ENCODE peak calls at places on chromosomes 4 and X, in four cellular contexts. One of them, this sample, is unnamed.

GRCh38 chr4:110614173-110614948 is 8.5 kb downstream of the PITX2 start:
- DNase-seq in GM10248: no peak
- DNase-seq in cardiac muscle cell: no peak
- DNase-seq in mesothelial cell of epicardium: no peak
- DNase-seq in this sample: no peak

GRCh38 chr4:31575504-31575903 is 855.3 kb downstream of the PCDH7 start:
- DNase-seq in mesothelial cell of epicardium: no peak
- DNase-seq in cardiac muscle cell: no peak
- DNase-seq in GM10248: no peak
- DNase-seq in this sample: no peak

GRCh38 chrX:1649623-1650022 is 34.8 kb downstream of the ASMT start:
- DNase-seq in mesothelial cell of epicardium: no peak
- DNase-seq in cardiac muscle cell: no peak
- DNase-seq in GM10248: no peak
- DNase-seq in this sample: no peak

GRCh38 chrX:110987292-110987691 is 108.7 kb upstream of the PAK3 start:
- DNase-seq in cardiac muscle cell: peak; percentile 15
- DNase-seq in mesothelial cell of epicardium: no peak
- DNase-seq in GM10248: no peak
- DNase-seq in this sample: no peak

GRCh38 chr4:75046641-75047040 is 113.7 kb downstream of the PARM1 start:
- DNase-seq in mesothelial cell of epicardium: no peak
- DNase-seq in GM10248: no peak
- DNase-seq in cardiac muscle cell: no peak
- DNase-seq in this sample: no peak

GRCh38 chr4:158250321-158250720 is 40.0 kb downstream of the TMEM144 start:
- DNase-seq in GM10248: no peak
- DNase-seq in cardiac muscle cell: no peak
- DNase-seq in mesothelial cell of epicardium: no peak
- DNase-seq in this sample: no peak

GRCh38 chrX:129549124-129549523 is 9.1 kb downstream of the OCRL start:
- DNase-seq in mesothelial cell of epicardium: no peak
- DNase-seq in cardiac muscle cell: no peak
- DNase-seq in GM10248: no peak
- DNase-seq in this sample: no peak

GRCh38 chr4:6573986-6574746 is 823 bp upstream of the MAN2B2 start:
- DNase-seq in cardiac muscle cell: no peak
- DNase-seq in mesothelial cell of epicardium: no peak
- DNase-seq in GM10248: no peak
- DNase-seq in this sample: no peak

GRCh38 chr4:82138376-82138775 is 235.4 kb downstream of the HNRNPD start:
- DNase-seq in cardiac muscle cell: no peak
- DNase-seq in mesothelial cell of epicardium: no peak
- DNase-seq in GM10248: no peak
- DNase-seq in this sample: no peak

GRCh38 chr4:7333801-7334421 is 100.8 kb downstream of the PSAPL1 start:
- DNase-seq in GM10248: no peak
- DNase-seq in cardiac muscle cell: no peak
- DNase-seq in mesothelial cell of epicardium: no peak
- DNase-seq in this sample: no peak

GRCh38 chr4:180031330-180031729 is 2211.9 kb upstream of the TENM3 start:
- DNase-seq in mesothelial cell of epicardium: no peak
- DNase-seq in GM10248: no peak
- DNase-seq in cardiac muscle cell: no peak
- DNase-seq in this sample: no peak

GRCh38 chr4:139890810-139891209 is 225.2 kb downstream of the MGST2 start:
- DNase-seq in GM10248: no peak
- DNase-seq in cardiac muscle cell: no peak
- DNase-seq in mesothelial cell of epicardium: no peak
- DNase-seq in this sample: no peak

GRCh38 chr4:179867300-179867878 is 2375.8 kb upstream of the TENM3 start:
- DNase-seq in mesothelial cell of epicardium: peak; percentile 68
- DNase-seq in GM10248: peak; percentile 56
- DNase-seq in cardiac muscle cell: peak; percentile 80
- DNase-seq in this sample: no peak

GRCh38 chr4:14415146-14415545 is 587.1 kb upstream of the CPEB2 start:
- DNase-seq in GM10248: no peak
- DNase-seq in mesothelial cell of epicardium: no peak
- DNase-seq in cardiac muscle cell: peak; percentile 76
- DNase-seq in this sample: no peak

GRCh38 chr4:115944146-115944905 is 830.9 kb upstream of the NDST4 start:
- DNase-seq in mesothelial cell of epicardium: no peak
- DNase-seq in GM10248: no peak
- DNase-seq in cardiac muscle cell: no peak
- DNase-seq in this sample: no peak

GRCh38 chr4:112279882-112280315 is 5.8 kb downstream of the TIFA start:
- DNase-seq in GM10248: no peak
- DNase-seq in cardiac muscle cell: peak; percentile 23
- DNase-seq in mesothelial cell of epicardium: no peak
- DNase-seq in this sample: no peak

GRCh38 chr4:182975806-182976205 is 58.6 kb upstream of the DCTD start:
- DNase-seq in GM10248: no peak
- DNase-seq in mesothelial cell of epicardium: no peak
- DNase-seq in cardiac muscle cell: no peak
- DNase-seq in this sample: no peak

GRCh38 chr4:65670331-65671031 is at the start of gene EPHA5:
- DNase-seq in GM10248: peak; percentile 16
- DNase-seq in cardiac muscle cell: peak; percentile 86
- DNase-seq in mesothelial cell of epicardium: peak; percentile 82
- DNase-seq in this sample: no peak

GRCh38 chr4:140569307-140569638 is 512 bp upstream of the UCP1 start:
- DNase-seq in cardiac muscle cell: no peak
- DNase-seq in mesothelial cell of epicardium: no peak
- DNase-seq in GM10248: no peak
- DNase-seq in this sample: no peak

GRCh38 chrX:47573334-47574095 is 8.7 kb upstream of the TIMP1 start:
- DNase-seq in mesothelial cell of epicardium: peak; percentile 64
- DNase-seq in cardiac muscle cell: peak; percentile 75
- DNase-seq in GM10248: no peak
- DNase-seq in this sample: no peak

GRCh38 chrX:19193584-19193983 is 71.3 kb upstream of the ADGRG2 start:
- DNase-seq in GM10248: no peak
- DNase-seq in cardiac muscle cell: peak; percentile 3
- DNase-seq in mesothelial cell of epicardium: no peak
- DNase-seq in this sample: no peak

GRCh38 chr4:7691992-7692391 is 247.7 kb downstream of the AFAP1 start:
- DNase-seq in cardiac muscle cell: no peak
- DNase-seq in GM10248: no peak
- DNase-seq in mesothelial cell of epicardium: no peak
- DNase-seq in this sample: no peak

GRCh38 chr4:127249066-127249766 is 383.5 kb upstream of the INTU start:
- DNase-seq in mesothelial cell of epicardium: no peak
- DNase-seq in cardiac muscle cell: no peak
- DNase-seq in GM10248: no peak
- DNase-seq in this sample: no peak

GRCh38 chr4:170015285-170015684 is 10.9 kb downstream of the MFAP3L start:
- DNase-seq in cardiac muscle cell: no peak
- DNase-seq in GM10248: no peak
- DNase-seq in mesothelial cell of epicardium: no peak
- DNase-seq in this sample: no peak

GRCh38 chr4:63105839-63106238 is 1303.4 kb downstream of the TECRL start:
- DNase-seq in mesothelial cell of epicardium: no peak
- DNase-seq in cardiac muscle cell: no peak
- DNase-seq in GM10248: no peak
- DNase-seq in this sample: no peak

GRCh38 chr4:2786152-2786671 is 6.7 kb upstream of the SH3BP2 start:
- DNase-seq in GM10248: peak; percentile 69
- DNase-seq in mesothelial cell of epicardium: no peak
- DNase-seq in cardiac muscle cell: no peak
- DNase-seq in this sample: peak; percentile 47

GRCh38 chr4:22090655-22091350 is 142.2 kb upstream of the KCNIP4 start:
- DNase-seq in mesothelial cell of epicardium: no peak
- DNase-seq in GM10248: no peak
- DNase-seq in cardiac muscle cell: peak; percentile 31
- DNase-seq in this sample: no peak

GRCh38 chr4:4574792-4575191 is 32.9 kb upstream of the STX18 start:
- DNase-seq in cardiac muscle cell: no peak
- DNase-seq in mesothelial cell of epicardium: peak; percentile 60
- DNase-seq in GM10248: no peak
- DNase-seq in this sample: peak; percentile 57

GRCh38 chr4:93788712-93789111 is 39.8 kb upstream of the ATOH1 start:
- DNase-seq in cardiac muscle cell: peak; percentile 42
- DNase-seq in GM10248: peak; percentile 12
- DNase-seq in mesothelial cell of epicardium: no peak
- DNase-seq in this sample: no peak

GRCh38 chrX:112147206-112147605 is 64.6 kb upstream of the TRPC5 start:
- DNase-seq in cardiac muscle cell: peak; percentile 47
- DNase-seq in GM10248: no peak
- DNase-seq in mesothelial cell of epicardium: no peak
- DNase-seq in this sample: no peak

GRCh38 chrX:100512471-100512870 is 72.3 kb upstream of the TNMD start:
- DNase-seq in mesothelial cell of epicardium: no peak
- DNase-seq in GM10248: peak; percentile 24
- DNase-seq in cardiac muscle cell: peak; percentile 22
- DNase-seq in this sample: no peak

GRCh38 chrX:132171881-132172280 is 44.1 kb upstream of the FRMD7 start:
- DNase-seq in cardiac muscle cell: no peak
- DNase-seq in GM10248: no peak
- DNase-seq in mesothelial cell of epicardium: no peak
- DNase-seq in this sample: no peak

GRCh38 chrX:142089193-142089592 is 115.9 kb downstream of the MAGEC2 start:
- DNase-seq in cardiac muscle cell: peak; percentile 4
- DNase-seq in mesothelial cell of epicardium: no peak
- DNase-seq in GM10248: no peak
- DNase-seq in this sample: no peak

GRCh38 chr4:55381502-55381901 is 14.3 kb upstream of the TMEM165 start:
- DNase-seq in mesothelial cell of epicardium: no peak
- DNase-seq in cardiac muscle cell: no peak
- DNase-seq in GM10248: no peak
- DNase-seq in this sample: no peak

GRCh38 chrX:18884916-18885315 is 99.0 kb downstream of the PHKA2 start:
- DNase-seq in GM10248: no peak
- DNase-seq in mesothelial cell of epicardium: no peak
- DNase-seq in cardiac muscle cell: peak; percentile 24
- DNase-seq in this sample: no peak

DNA sequence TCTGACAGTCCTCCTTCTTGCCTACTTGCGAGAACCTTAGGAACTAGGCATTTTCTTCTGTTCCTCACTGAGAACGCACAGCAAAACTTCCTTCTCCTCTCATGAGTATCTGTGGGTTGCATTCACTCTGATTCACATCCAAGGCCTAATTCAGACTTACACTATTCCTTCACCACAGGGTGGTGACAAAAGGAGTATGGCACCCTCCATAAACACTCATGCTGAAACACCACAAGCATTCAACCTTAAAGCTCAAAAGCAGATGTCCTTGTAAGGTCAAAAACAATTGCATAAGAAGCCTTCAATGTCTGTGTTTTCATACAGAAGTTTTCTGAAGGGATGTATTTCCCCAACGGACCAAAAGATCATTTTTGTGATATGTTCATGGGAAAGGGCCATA is 147.3 kb downstream of the CORIN start:
- DNase-seq in mesothelial cell of epicardium: no peak
- DNase-seq in cardiac muscle cell: no peak
- DNase-seq in GM10248: no peak
- DNase-seq in this sample: no peak
- TF ChIP-seq CTCF in mesothelial cell of epicardium: no peak
- TF ChIP-seq CTCF in cardiac muscle cell: no peak
- TF ChIP-seq CTCF in GM10248: no peak
- TF ChIP-seq CTCF in this sample: no peak

DNA sequence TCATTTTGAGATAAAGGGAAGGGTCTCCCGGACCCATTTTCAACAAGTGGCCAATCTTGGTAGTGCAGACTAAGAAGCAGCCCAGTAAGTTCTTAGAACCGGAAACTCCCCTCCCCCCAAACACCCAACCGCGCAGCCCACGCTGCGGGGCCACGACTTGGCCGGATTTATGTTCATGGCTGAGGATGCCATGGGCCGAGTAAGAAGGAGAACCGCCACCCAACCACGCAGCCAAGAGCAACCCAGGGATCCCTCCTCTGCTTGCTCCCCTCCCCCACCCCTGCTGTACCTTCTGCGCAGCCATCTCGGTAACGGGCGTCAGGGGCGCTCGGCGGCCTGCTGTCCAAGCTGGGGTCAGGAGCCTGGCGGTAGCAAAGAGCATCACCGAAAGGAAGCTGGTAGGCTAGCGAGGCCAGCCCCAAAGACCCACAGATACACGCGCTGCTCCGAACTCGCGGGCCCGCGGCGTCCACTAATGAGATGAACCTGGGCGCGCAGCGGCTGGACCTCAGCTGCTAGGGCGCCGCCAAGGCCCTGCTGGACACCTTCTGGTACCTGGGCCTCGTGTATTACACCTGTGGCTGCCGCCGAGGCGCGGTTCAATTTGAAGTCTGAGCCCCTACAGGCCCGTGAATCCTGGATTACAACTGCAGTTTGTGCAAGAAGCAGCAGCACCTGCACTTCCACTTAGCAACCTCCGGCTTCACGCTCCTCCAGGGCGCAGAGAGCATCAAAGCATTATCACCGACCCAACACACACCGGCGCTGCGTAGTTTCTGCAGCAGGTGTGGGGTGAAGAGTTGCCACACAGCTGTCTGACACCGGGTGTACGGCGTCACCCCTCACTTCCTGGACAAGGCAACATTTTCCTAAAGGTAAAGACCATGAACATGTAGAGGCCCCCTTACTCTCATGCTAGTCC is 63.4 kb downstream of the NUDT10 start:
- DNase-seq in GM10248: no peak
- DNase-seq in cardiac muscle cell: peak; percentile 56
- DNase-seq in mesothelial cell of epicardium: no peak
- DNase-seq in this sample: no peak
- TF ChIP-seq CTCF in GM10248: no peak
- TF ChIP-seq CTCF in cardiac muscle cell: peak; percentile 7
- TF ChIP-seq CTCF in mesothelial cell of epicardium: peak; percentile 62
- TF ChIP-seq CTCF in this sample: no peak

DNA sequence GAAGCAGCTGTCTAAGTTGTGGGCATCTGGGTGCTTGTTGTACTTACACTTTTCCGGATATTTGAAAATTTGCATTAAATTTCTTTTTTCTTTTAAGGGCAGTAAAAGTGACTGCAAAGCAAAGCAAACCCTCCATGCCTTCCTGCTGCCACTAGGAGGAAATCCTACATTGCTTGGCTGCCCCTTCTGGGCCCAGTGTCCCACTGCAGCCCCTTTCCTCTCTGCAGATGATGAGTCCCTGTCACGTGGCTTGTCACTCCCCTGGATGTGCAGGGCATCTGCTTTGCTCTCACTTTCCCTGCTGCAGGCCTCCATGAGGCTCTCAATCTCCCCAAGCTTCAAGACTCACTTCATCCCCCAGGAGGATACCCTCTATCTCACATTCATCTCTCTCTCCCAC is 12.7 kb downstream of the TSR2 start:
- DNase-seq in GM10248: no peak
- DNase-seq in mesothelial cell of epicardium: no peak
- DNase-seq in cardiac muscle cell: peak; percentile 16
- DNase-seq in this sample: no peak
- TF ChIP-seq CTCF in GM10248: no peak
- TF ChIP-seq CTCF in mesothelial cell of epicardium: no peak
- TF ChIP-seq CTCF in cardiac muscle cell: peak; percentile 21
- TF ChIP-seq CTCF in this sample: no peak

DNA sequence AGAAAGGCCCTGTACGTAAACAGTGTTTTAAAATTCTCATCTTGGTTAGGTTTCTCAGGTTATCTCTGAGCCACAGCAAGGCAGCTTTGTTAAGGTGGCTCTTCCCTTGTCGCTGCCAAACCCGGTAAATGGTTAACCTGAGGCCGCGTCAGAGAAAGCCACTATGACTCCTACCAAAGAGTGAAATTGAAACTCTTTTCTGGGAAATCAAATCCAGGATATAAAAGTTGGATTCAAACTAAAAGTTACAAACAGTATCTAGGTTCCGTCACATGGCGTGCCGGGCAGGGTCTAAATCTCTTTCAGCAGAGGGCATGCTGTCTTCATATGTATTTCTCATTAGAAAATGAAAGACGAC is 433 bp downstream of the MMAA start:
- DNase-seq in GM10248: no peak
- DNase-seq in mesothelial cell of epicardium: no peak
- DNase-seq in cardiac muscle cell: peak; percentile 31
- DNase-seq in this sample: no peak
- TF ChIP-seq CTCF in GM10248: no peak
- TF ChIP-seq CTCF in mesothelial cell of epicardium: no peak
- TF ChIP-seq CTCF in cardiac muscle cell: no peak
- TF ChIP-seq CTCF in this sample: peak; percentile 1